ENCODE peak calls at places on chromosomes 11 and 22, in nine cellular contexts. One of them, this sample, is unnamed.

GRCh38 chr11:90757851-90758494 is 535.1 kb upstream of the CHORDC1 start:
- DNase-seq in SHP77: no peak
- DNase-seq in activated T-helper 1 cell treated with anti-CD3 and anti-CD28 coated beads, Interleukin-2, amount 50 U/mL, for 16 hours: no peak
- DNase-seq in AG09309: no peak
- DNase-seq in HS-5: no peak
- DNase-seq in CMK: no peak
- DNase-seq in caudate nucleus: no peak
- DNase-seq in NCI-H774: no peak
- DNase-seq in GM12891: no peak
- DNase-seq in this sample: no peak

GRCh38 chr22:36540867-36541642 is 12.1 kb upstream of the EIF3D start:
- DNase-seq in caudate nucleus: no peak
- DNase-seq in NCI-H774: no peak
- DNase-seq in AG09309: no peak
- DNase-seq in HS-5: no peak
- DNase-seq in GM12891: no peak
- DNase-seq in SHP77: no peak
- DNase-seq in activated T-helper 1 cell treated with anti-CD3 and anti-CD28 coated beads, Interleukin-2, amount 50 U/mL, for 16 hours: no peak
- DNase-seq in CMK: no peak
- DNase-seq in this sample: no peak

GRCh38 chr11:69280451-69280850 is 13.5 kb upstream of the MYEOV start:
- DNase-seq in activated T-helper 1 cell treated with anti-CD3 and anti-CD28 coated beads, Interleukin-2, amount 50 U/mL, for 16 hours: no peak
- DNase-seq in caudate nucleus: no peak
- DNase-seq in HS-5: no peak
- DNase-seq in AG09309: peak; percentile 34
- DNase-seq in SHP77: no peak
- DNase-seq in NCI-H774: no peak
- DNase-seq in GM12891: no peak
- DNase-seq in CMK: no peak
- DNase-seq in this sample: no peak

GRCh38 chr11:44243633-44244343 is 66.2 kb downstream of the ALX4 start:
- DNase-seq in CMK: no peak
- DNase-seq in HS-5: peak; percentile 18
- DNase-seq in AG09309: no peak
- DNase-seq in activated T-helper 1 cell treated with anti-CD3 and anti-CD28 coated beads, Interleukin-2, amount 50 U/mL, for 16 hours: no peak
- DNase-seq in NCI-H774: no peak
- DNase-seq in SHP77: no peak
- DNase-seq in caudate nucleus: no peak
- DNase-seq in GM12891: no peak
- DNase-seq in this sample: no peak

GRCh38 chr22:38036392-38037062 is 20.7 kb upstream of the PICK1 start:
- DNase-seq in GM12891: no peak
- DNase-seq in HS-5: no peak
- DNase-seq in activated T-helper 1 cell treated with anti-CD3 and anti-CD28 coated beads, Interleukin-2, amount 50 U/mL, for 16 hours: no peak
- DNase-seq in CMK: no peak
- DNase-seq in caudate nucleus: no peak
- DNase-seq in AG09309: no peak
- DNase-seq in NCI-H774: no peak
- DNase-seq in SHP77: no peak
- DNase-seq in this sample: no peak

GRCh38 chr11:68149417-68149816 is 28.2 kb upstream of the CHKA start:
- DNase-seq in activated T-helper 1 cell treated with anti-CD3 and anti-CD28 coated beads, Interleukin-2, amount 50 U/mL, for 16 hours: no peak
- DNase-seq in HS-5: no peak
- DNase-seq in GM12891: no peak
- DNase-seq in caudate nucleus: no peak
- DNase-seq in CMK: no peak
- DNase-seq in AG09309: no peak
- DNase-seq in SHP77: no peak
- DNase-seq in NCI-H774: peak; percentile 39
- DNase-seq in this sample: no peak

GRCh38 chr11:2812371-2812991 is 73.1 kb downstream of the CDKN1C start:
- DNase-seq in AG09309: no peak
- DNase-seq in GM12891: no peak
- DNase-seq in activated T-helper 1 cell treated with anti-CD3 and anti-CD28 coated beads, Interleukin-2, amount 50 U/mL, for 16 hours: no peak
- DNase-seq in CMK: peak; percentile 50
- DNase-seq in caudate nucleus: no peak
- DNase-seq in SHP77: no peak
- DNase-seq in HS-5: no peak
- DNase-seq in NCI-H774: no peak
- DNase-seq in this sample: no peak

GRCh38 chr11:104799251-104799650 is 99.0 kb downstream of the CASP12 start:
- DNase-seq in CMK: no peak
- DNase-seq in activated T-helper 1 cell treated with anti-CD3 and anti-CD28 coated beads, Interleukin-2, amount 50 U/mL, for 16 hours: no peak
- DNase-seq in caudate nucleus: no peak
- DNase-seq in SHP77: no peak
- DNase-seq in NCI-H774: no peak
- DNase-seq in HS-5: no peak
- DNase-seq in GM12891: no peak
- DNase-seq in AG09309: no peak
- DNase-seq in this sample: no peak

GRCh38 chr11:94196363-94196762 is 67.7 kb downstream of the PANX1 start:
- DNase-seq in activated T-helper 1 cell treated with anti-CD3 and anti-CD28 coated beads, Interleukin-2, amount 50 U/mL, for 16 hours: no peak
- DNase-seq in CMK: no peak
- DNase-seq in SHP77: no peak
- DNase-seq in AG09309: no peak
- DNase-seq in caudate nucleus: no peak
- DNase-seq in GM12891: no peak
- DNase-seq in NCI-H774: no peak
- DNase-seq in HS-5: no peak
- DNase-seq in this sample: no peak

GRCh38 chr22:39299829-39300178 is 19.6 kb downstream of the RPL3 start:
- DNase-seq in caudate nucleus: no peak
- DNase-seq in CMK: no peak
- DNase-seq in SHP77: no peak
- DNase-seq in AG09309: no peak
- DNase-seq in GM12891: no peak
- DNase-seq in NCI-H774: no peak
- DNase-seq in activated T-helper 1 cell treated with anti-CD3 and anti-CD28 coated beads, Interleukin-2, amount 50 U/mL, for 16 hours: no peak
- DNase-seq in HS-5: no peak
- DNase-seq in this sample: no peak

GRCh38 chr22:42116848-42117424 is 13.7 kb downstream of the CYP2D6 start:
- DNase-seq in GM12891: no peak
- DNase-seq in SHP77: peak; percentile 36
- DNase-seq in CMK: no peak
- DNase-seq in AG09309: no peak
- DNase-seq in caudate nucleus: no peak
- DNase-seq in activated T-helper 1 cell treated with anti-CD3 and anti-CD28 coated beads, Interleukin-2, amount 50 U/mL, for 16 hours: no peak
- DNase-seq in HS-5: no peak
- DNase-seq in NCI-H774: no peak
- DNase-seq in this sample: no peak

GRCh38 chr11:23112987-23113886 is 253.0 kb upstream of the CCDC179 start:
- DNase-seq in activated T-helper 1 cell treated with anti-CD3 and anti-CD28 coated beads, Interleukin-2, amount 50 U/mL, for 16 hours: no peak
- DNase-seq in SHP77: peak; percentile 36
- DNase-seq in NCI-H774: peak; percentile 55
- DNase-seq in HS-5: peak; percentile 15
- DNase-seq in CMK: no peak
- DNase-seq in AG09309: no peak
- DNase-seq in GM12891: peak; percentile 2
- DNase-seq in caudate nucleus: no peak
- DNase-seq in this sample: no peak

GRCh38 chr11:75768112-75768908 is at the start of gene DGAT2:
- DNase-seq in GM12891: peak; percentile 91
- DNase-seq in SHP77: peak; percentile 36
- DNase-seq in CMK: peak; percentile 71
- DNase-seq in NCI-H774: peak; percentile 76
- DNase-seq in AG09309: no peak
- DNase-seq in HS-5: peak; percentile 38
- DNase-seq in caudate nucleus: peak; percentile 61
- DNase-seq in activated T-helper 1 cell treated with anti-CD3 and anti-CD28 coated beads, Interleukin-2, amount 50 U/mL, for 16 hours: peak; percentile 55
- DNase-seq in this sample: peak; percentile 23

GRCh38 chr11:17014321-17014773 is at the start of gene PLEKHA7:
- DNase-seq in NCI-H774: peak; percentile 27
- DNase-seq in SHP77: no peak
- DNase-seq in HS-5: no peak
- DNase-seq in caudate nucleus: no peak
- DNase-seq in GM12891: peak; percentile 35
- DNase-seq in activated T-helper 1 cell treated with anti-CD3 and anti-CD28 coated beads, Interleukin-2, amount 50 U/mL, for 16 hours: no peak
- DNase-seq in AG09309: no peak
- DNase-seq in CMK: no peak
- DNase-seq in this sample: no peak

GRCh38 chr11:35144103-35144741 is 5.3 kb downstream of the CD44 start:
- DNase-seq in activated T-helper 1 cell treated with anti-CD3 and anti-CD28 coated beads, Interleukin-2, amount 50 U/mL, for 16 hours: no peak
- DNase-seq in caudate nucleus: no peak
- DNase-seq in AG09309: peak; percentile 35
- DNase-seq in SHP77: no peak
- DNase-seq in CMK: no peak
- DNase-seq in HS-5: peak; percentile 89
- DNase-seq in GM12891: no peak
- DNase-seq in NCI-H774: no peak
- DNase-seq in this sample: no peak

GRCh38 chr22:48734961-48735360 is 1092.7 kb downstream of the BRD1 start:
- DNase-seq in caudate nucleus: no peak
- DNase-seq in activated T-helper 1 cell treated with anti-CD3 and anti-CD28 coated beads, Interleukin-2, amount 50 U/mL, for 16 hours: no peak
- DNase-seq in NCI-H774: no peak
- DNase-seq in GM12891: no peak
- DNase-seq in SHP77: no peak
- DNase-seq in AG09309: no peak
- DNase-seq in HS-5: no peak
- DNase-seq in CMK: no peak
- DNase-seq in this sample: no peak

This sample was measured in DMS 273 treated with DMSO at 0.1 percent for 48 hours.